ENCODE peak calls at places on chromosomes 5 and 9, in eight cellular contexts. One of them, this sample, is unnamed.

GRCh38 chr5:135013947-135014570 is 20.0 kb downstream of the PITX1 start:
- DNase-seq in MCF 10A: no peak
- DNase-seq in CD8-positive, alpha-beta T cell: no peak
- DNase-seq in AG10803: peak; percentile 73
- DNase-seq in A549: no peak
- DNase-seq in neural progenitor cell: no peak
- DNase-seq in HCT116: no peak
- DNase-seq in H9: peak; percentile 20
- DNase-seq in this sample: no peak

GRCh38 chr9:83483223-83483622 is 55.0 kb downstream of the FRMD3 start:
- DNase-seq in MCF 10A: no peak
- DNase-seq in CD8-positive, alpha-beta T cell: no peak
- DNase-seq in AG10803: no peak
- DNase-seq in A549: no peak
- DNase-seq in neural progenitor cell: no peak
- DNase-seq in HCT116: no peak
- DNase-seq in H9: no peak
- DNase-seq in this sample: no peak

GRCh38 chr5:93299596-93300308 is 281.3 kb downstream of the NR2F1-AS1 start:
- DNase-seq in MCF 10A: no peak
- DNase-seq in CD8-positive, alpha-beta T cell: no peak
- DNase-seq in AG10803: no peak
- DNase-seq in A549: no peak
- DNase-seq in neural progenitor cell: peak; percentile 95
- DNase-seq in HCT116: no peak
- DNase-seq in H9: peak; percentile 39
- DNase-seq in this sample: no peak

GRCh38 chr5:135457424-135458071 is 5.4 kb upstream of the TIFAB start:
- DNase-seq in MCF 10A: peak; percentile 88
- DNase-seq in CD8-positive, alpha-beta T cell: peak; percentile 41
- DNase-seq in AG10803: peak; percentile 45
- DNase-seq in A549: peak; percentile 74
- DNase-seq in neural progenitor cell: peak; percentile 81
- DNase-seq in HCT116: peak; percentile 74
- DNase-seq in H9: peak; percentile 83
- DNase-seq in this sample: peak; percentile 80

GRCh38 chr9:112338561-112338960 is 5.1 kb upstream of the PTBP3 start:
- DNase-seq in MCF 10A: peak; percentile 64
- DNase-seq in CD8-positive, alpha-beta T cell: no peak
- DNase-seq in AG10803: peak; percentile 78
- DNase-seq in A549: peak; percentile 87
- DNase-seq in neural progenitor cell: no peak
- DNase-seq in HCT116: peak; percentile 66
- DNase-seq in H9: no peak
- DNase-seq in this sample: no peak

GRCh38 chr5:38532165-38532669 is 24.2 kb downstream of the LIFR start:
- DNase-seq in MCF 10A: no peak
- DNase-seq in CD8-positive, alpha-beta T cell: no peak
- DNase-seq in AG10803: no peak
- DNase-seq in A549: no peak
- DNase-seq in neural progenitor cell: peak; percentile 66
- DNase-seq in HCT116: no peak
- DNase-seq in H9: peak; percentile 37
- DNase-seq in this sample: no peak

GRCh38 chr5:172422255-172422654 is 32.1 kb downstream of the SH3PXD2B start:
- DNase-seq in MCF 10A: no peak
- DNase-seq in CD8-positive, alpha-beta T cell: no peak
- DNase-seq in AG10803: no peak
- DNase-seq in A549: no peak
- DNase-seq in neural progenitor cell: no peak
- DNase-seq in HCT116: no peak
- DNase-seq in H9: no peak
- DNase-seq in this sample: no peak

GRCh38 chr9:120381839-120382238 is 198.1 kb downstream of the CDK5RAP2 start:
- DNase-seq in MCF 10A: no peak
- DNase-seq in CD8-positive, alpha-beta T cell: no peak
- DNase-seq in AG10803: no peak
- DNase-seq in A549: no peak
- DNase-seq in neural progenitor cell: no peak
- DNase-seq in HCT116: no peak
- DNase-seq in H9: no peak
- DNase-seq in this sample: no peak

GRCh38 chr5:7576023-7576715 is 180.2 kb downstream of the ADCY2 start:
- DNase-seq in MCF 10A: no peak
- DNase-seq in CD8-positive, alpha-beta T cell: no peak
- DNase-seq in AG10803: no peak
- DNase-seq in A549: no peak
- DNase-seq in neural progenitor cell: no peak
- DNase-seq in HCT116: no peak
- DNase-seq in H9: no peak
- DNase-seq in this sample: no peak

GRCh38 chr5:68289576-68289975 is 74.0 kb downstream of the PIK3R1 start:
- DNase-seq in MCF 10A: no peak
- DNase-seq in CD8-positive, alpha-beta T cell: no peak
- DNase-seq in AG10803: no peak
- DNase-seq in A549: no peak
- DNase-seq in neural progenitor cell: no peak
- DNase-seq in HCT116: no peak
- DNase-seq in H9: no peak
- DNase-seq in this sample: no peak

DNA sequence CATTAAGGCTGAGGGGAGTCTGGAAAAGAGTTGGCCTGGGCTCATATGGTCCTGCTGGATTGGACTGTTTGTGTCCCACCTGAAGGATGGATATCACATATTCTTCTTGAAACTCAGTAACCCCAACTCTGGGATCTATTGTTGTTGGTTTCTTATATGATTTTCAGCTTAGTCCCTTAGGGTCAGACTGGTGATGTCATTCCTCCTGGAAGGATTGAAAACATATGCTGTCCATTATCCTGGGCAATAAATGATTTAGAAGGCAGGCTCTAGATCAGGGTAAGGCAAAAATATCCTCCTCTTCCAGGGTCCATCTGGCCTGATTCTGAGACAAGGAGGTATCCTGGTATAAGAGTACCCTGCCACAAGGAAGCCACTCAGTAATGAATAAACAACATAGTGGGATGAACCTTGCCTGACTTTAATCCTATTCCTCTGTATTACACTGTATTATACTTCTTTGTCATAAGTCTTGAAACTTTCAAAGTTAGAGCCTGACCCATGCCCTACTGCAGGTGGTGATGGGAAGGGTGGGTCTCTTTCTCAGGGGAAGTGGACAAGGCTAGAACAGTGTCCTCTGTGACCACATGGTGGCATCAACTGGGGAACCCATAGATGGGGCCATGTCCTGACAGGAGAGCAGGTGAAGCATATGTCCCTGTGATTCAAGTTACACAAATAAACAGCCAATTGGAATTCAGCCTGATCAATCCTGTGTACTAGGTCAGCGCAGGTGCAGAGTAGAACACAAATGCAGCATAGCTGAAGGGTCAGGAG is 454.4 kb upstream of the TRPC7 start:
- DNase-seq in MCF 10A: no peak
- DNase-seq in CD8-positive, alpha-beta T cell: no peak
- DNase-seq in AG10803: no peak
- DNase-seq in A549: no peak
- DNase-seq in neural progenitor cell: no peak
- DNase-seq in HCT116: no peak
- DNase-seq in H9: no peak
- DNase-seq in this sample: no peak
- TF ChIP-seq CTCF in MCF 10A: no peak
- TF ChIP-seq CTCF in CD8-positive, alpha-beta T cell: no peak
- TF ChIP-seq CTCF in AG10803: no peak
- TF ChIP-seq CTCF in A549: no peak
- TF ChIP-seq CTCF in neural progenitor cell: peak; percentile 17
- TF ChIP-seq CTCF in HCT116: no peak
- TF ChIP-seq CTCF in H9: peak; percentile 27
- TF ChIP-seq CTCF in this sample: no peak

DNA sequence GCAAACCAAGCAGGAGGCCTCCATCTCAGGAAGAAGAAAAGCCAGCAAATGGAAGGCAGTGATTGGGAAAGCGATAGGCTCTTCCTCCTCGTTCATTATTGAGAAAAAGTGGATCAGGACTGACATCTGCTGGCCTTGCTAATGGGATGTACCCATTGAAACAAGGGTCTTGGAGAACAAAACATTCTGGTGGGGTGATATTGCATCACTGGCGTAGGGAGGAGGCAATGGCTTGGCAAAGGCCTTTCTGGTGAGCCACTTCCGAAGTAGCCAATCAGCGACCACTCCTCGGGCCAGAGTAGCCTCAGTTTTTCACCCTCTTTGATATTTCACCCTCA is 86.7 kb upstream of the NFIB start:
- DNase-seq in MCF 10A: peak; percentile 76
- DNase-seq in CD8-positive, alpha-beta T cell: no peak
- DNase-seq in AG10803: peak; percentile 75
- DNase-seq in A549: peak; percentile 67
- DNase-seq in neural progenitor cell: peak; percentile 63
- DNase-seq in HCT116: peak; percentile 6
- DNase-seq in H9: peak; percentile 83
- DNase-seq in this sample: no peak
- TF ChIP-seq CTCF in MCF 10A: peak; percentile 48
- TF ChIP-seq CTCF in CD8-positive, alpha-beta T cell: no peak
- TF ChIP-seq CTCF in AG10803: peak; percentile 73
- TF ChIP-seq CTCF in A549: peak; percentile 63
- TF ChIP-seq CTCF in neural progenitor cell: peak; percentile 53
- TF ChIP-seq CTCF in HCT116: peak; percentile 25
- TF ChIP-seq CTCF in H9: peak; percentile 72
- TF ChIP-seq CTCF in this sample: no peak

DNA sequence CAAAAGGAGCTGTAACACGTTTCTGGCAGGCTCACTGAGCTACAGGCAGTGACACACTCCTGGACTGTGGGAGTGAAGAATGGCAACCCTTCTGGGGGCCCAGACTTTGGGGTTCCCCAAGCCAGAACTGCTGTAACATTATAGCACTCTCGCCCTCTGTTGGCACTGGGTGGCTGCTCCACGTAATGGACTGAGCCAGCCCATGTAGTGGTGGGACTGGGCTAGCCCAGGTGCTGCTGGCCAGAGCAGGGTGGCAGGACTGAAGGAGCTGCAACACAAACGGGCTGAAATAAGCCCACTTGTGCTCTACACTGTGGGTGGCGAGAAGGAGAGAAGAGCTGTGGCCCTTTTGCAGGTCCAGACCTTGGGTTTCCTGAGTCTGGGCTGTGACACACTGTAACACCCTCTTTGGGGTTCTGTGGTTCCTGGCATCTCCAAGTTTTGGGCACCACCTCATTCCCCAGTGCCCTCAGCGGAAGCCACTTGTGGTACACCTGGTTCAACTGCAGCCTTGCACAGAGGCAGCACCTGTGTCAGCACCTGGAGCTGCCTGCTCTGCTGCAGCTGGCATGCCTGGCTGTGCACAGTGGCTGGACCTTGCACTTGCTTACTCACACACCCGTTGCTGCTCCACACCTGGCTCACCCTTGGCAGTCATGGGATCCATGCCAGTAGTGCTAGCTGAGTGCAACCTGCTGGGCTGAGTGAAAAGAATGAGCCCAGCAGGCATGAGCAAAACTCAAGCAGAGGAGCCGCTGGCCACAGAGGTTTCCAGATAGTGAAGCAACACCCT is 95.0 kb upstream of the PRR16 start:
- DNase-seq in MCF 10A: peak; percentile 96
- DNase-seq in CD8-positive, alpha-beta T cell: no peak
- DNase-seq in AG10803: no peak
- DNase-seq in A549: no peak
- DNase-seq in neural progenitor cell: no peak
- DNase-seq in HCT116: no peak
- DNase-seq in H9: peak; percentile 56
- DNase-seq in this sample: no peak
- TF ChIP-seq CTCF in MCF 10A: no peak
- TF ChIP-seq CTCF in CD8-positive, alpha-beta T cell: no peak
- TF ChIP-seq CTCF in AG10803: no peak
- TF ChIP-seq CTCF in A549: no peak
- TF ChIP-seq CTCF in neural progenitor cell: no peak
- TF ChIP-seq CTCF in HCT116: no peak
- TF ChIP-seq CTCF in H9: no peak
- TF ChIP-seq CTCF in this sample: no peak

DNA sequence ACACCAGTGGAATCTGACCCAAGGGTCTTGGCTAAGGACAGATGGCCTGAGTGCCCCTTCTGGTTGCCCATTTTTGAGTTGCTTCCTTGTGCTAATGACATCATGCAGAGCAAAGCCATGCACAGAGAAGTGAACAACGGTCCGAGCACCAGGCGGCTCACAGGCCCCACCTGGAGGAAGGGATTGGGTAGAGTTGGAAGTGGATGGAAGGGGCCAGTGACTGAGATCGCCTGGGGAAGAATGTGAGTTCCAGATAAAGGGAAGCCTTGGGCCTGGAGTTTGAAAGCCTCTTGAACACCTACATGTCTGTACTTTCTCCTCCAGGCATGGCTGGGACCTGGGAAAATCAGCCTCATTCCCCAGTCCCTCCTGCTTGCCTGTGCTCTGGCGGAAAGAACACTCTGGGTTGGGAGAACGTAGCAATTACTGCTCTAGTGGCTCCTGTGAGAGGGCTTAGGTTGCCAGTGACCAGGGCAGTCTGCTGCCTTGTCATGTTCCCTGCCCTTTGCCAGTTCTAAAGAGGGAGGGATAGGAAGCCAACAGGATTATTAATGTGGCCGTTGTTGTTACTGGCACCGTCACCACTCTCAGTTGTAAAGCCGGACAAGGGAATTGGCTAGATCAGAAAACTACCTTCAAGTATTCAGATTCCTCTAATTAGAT is 62.5 kb upstream of the PTPN3 start:
- DNase-seq in MCF 10A: no peak
- DNase-seq in CD8-positive, alpha-beta T cell: no peak
- DNase-seq in AG10803: no peak
- DNase-seq in A549: peak; percentile 28
- DNase-seq in neural progenitor cell: peak; percentile 57
- DNase-seq in HCT116: peak; percentile 22
- DNase-seq in H9: peak; percentile 70
- DNase-seq in this sample: no peak
- TF ChIP-seq CTCF in MCF 10A: no peak
- TF ChIP-seq CTCF in CD8-positive, alpha-beta T cell: no peak
- TF ChIP-seq CTCF in AG10803: no peak
- TF ChIP-seq CTCF in A549: no peak
- TF ChIP-seq CTCF in neural progenitor cell: peak; percentile 58
- TF ChIP-seq CTCF in HCT116: peak; percentile 54
- TF ChIP-seq CTCF in H9: peak; percentile 65
- TF ChIP-seq CTCF in this sample: no peak

DNA sequence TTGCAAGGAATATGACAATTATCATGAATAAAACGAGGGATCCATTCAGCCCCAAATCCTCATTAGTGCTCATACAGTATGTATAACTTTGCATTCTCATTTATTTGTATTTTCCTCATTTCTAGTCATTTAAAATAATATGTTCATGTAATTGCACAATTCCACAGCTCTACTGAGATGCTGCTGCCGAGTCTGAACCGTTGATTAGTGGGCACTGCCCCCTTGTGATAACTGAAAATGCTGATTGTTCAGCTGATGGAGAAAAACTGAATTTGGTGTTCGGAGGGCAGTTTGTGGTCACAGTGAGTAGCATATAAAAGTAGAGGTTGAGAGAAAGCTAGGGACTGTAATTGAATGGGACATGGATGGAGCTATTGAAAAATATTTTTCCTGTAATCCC is 12.2 kb upstream of the GPR151 start:
- DNase-seq in MCF 10A: peak; percentile 36
- DNase-seq in CD8-positive, alpha-beta T cell: no peak
- DNase-seq in AG10803: no peak
- DNase-seq in A549: peak; percentile 9
- DNase-seq in neural progenitor cell: no peak
- DNase-seq in HCT116: no peak
- DNase-seq in H9: no peak
- DNase-seq in this sample: no peak
- TF ChIP-seq CTCF in MCF 10A: peak; percentile 9
- TF ChIP-seq CTCF in CD8-positive, alpha-beta T cell: no peak
- TF ChIP-seq CTCF in AG10803: no peak
- TF ChIP-seq CTCF in A549: no peak
- TF ChIP-seq CTCF in neural progenitor cell: peak; percentile 20
- TF ChIP-seq CTCF in HCT116: peak; percentile 46
- TF ChIP-seq CTCF in H9: peak; percentile 37
- TF ChIP-seq CTCF in this sample: no peak